ENCODE peak calls at places on chromosomes 12 and 14, in four cellular contexts. H is Peyer's patch; Y is CD8-positive, alpha-beta T cell; Q is tibial artery. K is an unnamed sample. For H3K4me1, the result is how much of the 10 kb centered on the place peaks cover.

GRCh38 chr14:100890451-100890850 is 13.1 kb downstream of the RTL1 start:
- DNase-seq in Y (no peak), Q (no peak), H (peak), K (peak)

GRCh38 chr12:77294016-77294415 is 228.6 kb upstream of the E2F7 start:
- DNase-seq in H (no peak), Q (no peak), Y (no peak), K (no peak)

GRCh38 chr12:103986823-103987222 is 21.2 kb downstream of the TDG start:
- DNase-seq in Q (no peak), Y (no peak), H (no peak), K (no peak)

GRCh38 chr12:57031228-57031670 is 14.9 kb upstream of the TAC3 start:
- DNase-seq in Y (peak), Q (no peak), H (no peak), K (no peak)

GRCh38 chr12:45615268-45615667 is 114.2 kb upstream of the ARID2 start:
- DNase-seq in Q (no peak), H (no peak), Y (no peak), K (no peak)

GRCh38 chr14:20757963-20758362 is 10.2 kb upstream of the EDDM3B start:
- DNase-seq in Q (no peak), H (no peak), Y (peak), K (no peak)

GRCh38 chr14:30034049-30034635 is 106.5 kb upstream of the PRKD1 start:
- DNase-seq in H (no peak), Y (no peak), Q (no peak), K (no peak)

GRCh38 chr12:97048421-97049035 is 141.5 kb downstream of the NEDD1 start:
- DNase-seq in Q (no peak), H (no peak), Y (no peak), K (no peak)

GRCh38 chr12:109594566-109595317 is 21.1 kb downstream of the MVK start:
- DNase-seq in Y (no peak), H (no peak), Q (no peak), K (no peak)

DNA sequence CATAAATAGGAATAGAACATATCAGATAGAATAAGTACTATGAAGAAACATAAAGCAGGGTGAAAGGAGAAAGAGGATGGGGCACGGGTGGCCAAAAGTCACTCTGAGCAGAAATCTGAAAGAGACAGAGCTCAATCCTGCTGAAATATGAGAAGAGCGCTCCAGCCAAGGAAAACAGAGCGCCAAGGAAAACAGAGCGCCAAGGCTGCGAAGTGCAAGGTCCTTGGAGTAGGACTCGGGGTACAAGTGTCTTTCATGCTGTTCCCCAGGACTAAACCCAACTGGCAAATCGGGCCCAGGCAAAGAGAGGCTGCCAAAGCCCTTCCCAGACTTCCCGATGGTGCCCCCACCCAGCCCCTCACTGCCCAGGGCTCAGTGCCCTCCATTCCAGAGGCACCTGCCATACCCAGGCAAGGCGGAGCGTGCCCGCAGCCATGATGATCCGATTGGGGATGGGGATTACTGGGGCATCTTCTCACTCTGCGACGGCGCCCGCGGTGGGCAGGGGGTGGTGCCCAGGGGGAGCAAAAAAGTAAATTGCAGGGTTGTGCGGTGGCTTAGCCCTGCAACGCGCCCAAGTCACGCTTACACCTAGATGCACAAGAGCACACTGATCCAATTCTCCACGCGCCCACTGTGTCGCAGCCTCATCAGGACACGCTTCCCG is 1.7 kb downstream of the LTBP2 start:
- DNase-seq in Q (no peak), Y (no peak), H (no peak), K (no peak)
- H3K4me1 ChIP-seq in Q (half or more), Y (under half), H (under half), K (half or more)

GRCh38 chr14:103697196-103697595 is 18.1 kb downstream of the XRCC3 start:
- DNase-seq in H (no peak), Y (no peak), Q (no peak), K (peak)

GRCh38 chr14:103699261-103699661 is 16.0 kb downstream of the XRCC3 start:
- DNase-seq in H (no peak), Q (no peak), Y (no peak), K (no peak)

GRCh38 chr14:103696466-103697071 is 18.7 kb downstream of the XRCC3 start:
- DNase-seq in H (no peak), Q (no peak), Y (no peak), K (no peak)

GRCh38 chr14:103698380-103699260 is 16.6 kb downstream of the XRCC3 start:
- DNase-seq in Y (no peak), H (peak), Q (no peak), K (peak)

GRCh38 chr14:103697601-103698379 is 17.5 kb downstream of the XRCC3 start:
- DNase-seq in H (no peak), Y (no peak), Q (no peak), K (peak)
- H3K4me1 ChIP-seq in H (under half), Y (under half), Q (under half), K (half or more)

GRCh38 chr14:105389534-105389933 is 8.8 kb upstream of the TEX22 start:
- DNase-seq in H (no peak), Q (no peak), Y (no peak), K (no peak)

GRCh38 chr14:105387530-105387922 is 10.8 kb upstream of the TEX22 start:
- DNase-seq in H (no peak), Q (no peak), Y (no peak), K (no peak)

GRCh38 chr14:105386581-105387529 is 11.5 kb upstream of the TEX22 start:
- DNase-seq in Q (no peak), Y (no peak), H (no peak), K (no peak)

GRCh38 chr14:105388976-105389375 is 9.4 kb upstream of the TEX22 start:
- DNase-seq in H (no peak), Y (no peak), Q (no peak), K (no peak)

GRCh38 chr14:105388110-105388951 is 10.0 kb upstream of the TEX22 start:
- DNase-seq in H (no peak), Q (no peak), Y (no peak), K (no peak)
- H3K4me1 ChIP-seq in H (under half), Q (under half), Y (under half), K (under half)

GRCh38 chr14:72254940-72255472 is 322.8 kb downstream of the RGS6 start:
- DNase-seq in Y (no peak), Q (no peak), H (no peak), K (no peak)

GRCh38 chr14:72254202-72254939 is 322.1 kb downstream of the RGS6 start:
- DNase-seq in H (no peak), Y (no peak), Q (no peak), K (no peak)

GRCh38 chr14:72261068-72261467 is 328.8 kb downstream of the RGS6 start:
- DNase-seq in Y (no peak), Q (no peak), H (no peak), K (no peak)

GRCh38 chr14:72253503-72253902 is 321.3 kb downstream of the RGS6 start:
- DNase-seq in Q (no peak), H (no peak), Y (no peak), K (no peak)

DNA sequence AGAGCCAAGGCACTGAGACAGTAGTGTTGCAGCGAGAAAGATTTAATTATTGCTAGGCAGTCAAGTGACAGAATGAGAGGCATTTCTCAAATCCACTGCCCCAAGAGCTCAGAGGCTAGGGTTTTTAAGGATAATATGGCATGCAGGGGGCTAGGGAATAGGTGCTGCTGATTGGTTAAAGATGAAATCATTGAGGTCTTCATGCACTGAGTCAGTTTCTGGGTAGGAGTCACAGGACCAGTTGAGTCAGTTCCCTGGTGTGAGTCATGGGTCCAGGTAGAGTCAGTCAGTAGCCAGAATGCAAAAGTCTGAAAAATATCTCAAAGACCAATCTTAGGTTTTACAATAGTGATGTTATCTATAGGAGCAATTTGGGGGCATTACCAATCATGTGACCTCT is 323.8 kb downstream of the RGS6 start:
- DNase-seq in Q (no peak), H (no peak), Y (no peak), K (no peak)
- H3K4me1 ChIP-seq in Q (under half), H (under half), Y (under half), K (under half)

GRCh38 chr14:24990773-24991172 is 59.2 kb downstream of the STXBP6 start:
- DNase-seq in Y (no peak), H (no peak), Q (no peak), K (no peak)
- H3K4me1 ChIP-seq in Y (under half), H (under half), Q (under half), K (under half)

GRCh38 chr12:47725893-47726292 is 603 bp upstream of the ENDOU start:
- DNase-seq in H (peak), Q (no peak), Y (no peak), K (no peak)
- H3K4me1 ChIP-seq in H (under half), Q (under half), Y (under half), K (half or more)

K was measured in suprapubic skin.